ENCODE peak calls at places on chromosomes 2 and 18, in nine cellular contexts. I, Z, W, T, B, M, Y, N and H are unnamed samples.

GRCh38 chr2:28610583-28611201 is 114.8 kb downstream of the PLB1 start:
- DNase-seq in I (no peak), Z (peak; percentile 76), W (no peak), T (peak; percentile 92), B (no peak), M (peak; percentile 86), Y (no peak), N (no peak), H (peak; percentile 99)

GRCh38 chr2:165193178-165193777 is 10.6 kb downstream of the SCN3A start:
- DNase-seq in I (no peak), Z (no peak), W (no peak), T (no peak), B (peak; percentile 63), M (no peak), Y (peak; percentile 70), N (no peak), H (no peak)

GRCh38 chr2:191976436-191976835 is 129.5 kb upstream of the CAVIN2 start:
- DNase-seq in I (no peak), Z (no peak), W (no peak), T (peak; percentile 51), B (no peak), M (no peak), Y (no peak), N (no peak), H (no peak)

GRCh38 chr2:123971564-123972318 is 53.3 kb upstream of the CNTNAP5 start:
- DNase-seq in I (no peak), Z (no peak), W (no peak), T (no peak), B (peak; percentile 12), M (no peak), Y (no peak), N (no peak), H (no peak)

GRCh38 chr2:174623106-174623680 is 25.6 kb upstream of the WIPF1 start:
- DNase-seq in I (no peak), Z (no peak), W (no peak), T (no peak), B (no peak), M (no peak), Y (no peak), N (no peak), H (no peak)

GRCh38 chr2:210477496-210477895 is 937 bp upstream of the LANCL1 start:
- DNase-seq in I (peak; percentile 53), Z (peak; percentile 8), W (peak; percentile 71), T (peak; percentile 65), B (peak; percentile 38), M (peak; percentile 66), Y (no peak), N (peak; percentile 14), H (peak; percentile 65)

GRCh38 chr2:187580462-187581124 is 26.4 kb upstream of the TFPI start:
- DNase-seq in I (peak; percentile 61), Z (peak; percentile 72), W (peak; percentile 80), T (peak; percentile 85), B (peak; percentile 66), M (peak; percentile 69), Y (peak; percentile 18), N (peak; percentile 30), H (peak; percentile 86)

GRCh38 chr18:54117853-54118773 is 106.4 kb downstream of the MBD2 start:
- DNase-seq in I (peak; percentile 5), Z (no peak), W (peak; percentile 48), T (no peak), B (no peak), M (no peak), Y (no peak), N (no peak), H (no peak)

GRCh38 chr2:127658641-127659407 is 12.9 kb downstream of the GPR17 start:
- DNase-seq in I (no peak), Z (no peak), W (no peak), T (no peak), B (no peak), M (no peak), Y (no peak), N (no peak), H (no peak)

GRCh38 chr2:1556776-1557466 is 143.7 kb downstream of the TPO start:
- DNase-seq in I (no peak), Z (peak; percentile 82), W (no peak), T (peak; percentile 85), B (no peak), M (no peak), Y (no peak), N (no peak), H (peak; percentile 59)

GRCh38 chr2:127011796-127012195 is 95.2 kb downstream of the BIN1 start:
- DNase-seq in I (no peak), Z (no peak), W (no peak), T (no peak), B (no peak), M (no peak), Y (no peak), N (no peak), H (no peak)

GRCh38 chr2:104872866-104873688 is 19.2 kb downstream of the POU3F3 start:
- DNase-seq in I (peak; percentile 89), Z (peak; percentile 83), W (peak; percentile 90), T (peak; percentile 84), B (peak; percentile 85), M (peak; percentile 10), Y (peak; percentile 77), N (peak; percentile 81), H (peak; percentile 67)

GRCh38 chr2:132475615-132476014 is 59.0 kb downstream of the GPR39 start:
- DNase-seq in I (no peak), Z (no peak), W (no peak), T (no peak), B (peak; percentile 30), M (no peak), Y (no peak), N (no peak), H (no peak)

GRCh38 chr2:132477962-132478361 is 61.4 kb downstream of the GPR39 start:
- DNase-seq in I (no peak), Z (no peak), W (no peak), T (peak; percentile 82), B (no peak), M (no peak), Y (no peak), N (no peak), H (no peak)

GRCh38 chr2:132469095-132469494 is 52.5 kb downstream of the GPR39 start:
- DNase-seq in I (no peak), Z (no peak), W (no peak), T (no peak), B (no peak), M (no peak), Y (no peak), N (no peak), H (no peak)

GRCh38 chr2:132477436-132477835 is 60.8 kb downstream of the GPR39 start:
- DNase-seq in I (no peak), Z (no peak), W (no peak), T (peak; percentile 76), B (no peak), M (no peak), Y (no peak), N (no peak), H (no peak)

GRCh38 chr2:132473174-132473883 is 56.7 kb downstream of the GPR39 start:
- DNase-seq in I (no peak), Z (no peak), W (no peak), T (no peak), B (no peak), M (no peak), Y (no peak), N (peak; percentile 62), H (no peak)
- H2AFZ ChIP-seq in I (no peak overlapping the region), Z (no peak overlapping the region), W (no peak overlapping the region), T (no peak overlapping the region), B (no peak overlapping the region), M (no peak overlapping the region), Y (no peak overlapping the region), N (no peak overlapping the region), H (no peak overlapping the region)

GRCh38 chr2:83851066-83851465 is 608.0 kb downstream of the SUCLG1 start:
- DNase-seq in I (no peak), Z (no peak), W (no peak), T (no peak), B (no peak), M (no peak), Y (no peak), N (no peak), H (no peak)
- TF ChIP-seq EZH2phosphoT487 in I (no peak), Z (no peak), W (no peak), T (no peak), B (no peak), M (no peak), Y (no peak), N (no peak), H (no peak)

GRCh38 chr2:213451542-213452256 is 167.4 kb downstream of the SPAG16 start:
- DNase-seq in I (peak; percentile 74), Z (peak; percentile 71), W (peak; percentile 41), T (no peak), B (no peak), M (no peak), Y (no peak), N (no peak), H (no peak)
- H2AFZ ChIP-seq in I (peak overlapping the region; percentile 80), Z (peak overlapping the region; percentile 56), W (peak overlapping the region; percentile 95), T (peak overlapping the region; percentile 19), B (no peak overlapping the region), M (no peak overlapping the region), Y (no peak overlapping the region), N (no peak overlapping the region), H (no peak overlapping the region)

DNA sequence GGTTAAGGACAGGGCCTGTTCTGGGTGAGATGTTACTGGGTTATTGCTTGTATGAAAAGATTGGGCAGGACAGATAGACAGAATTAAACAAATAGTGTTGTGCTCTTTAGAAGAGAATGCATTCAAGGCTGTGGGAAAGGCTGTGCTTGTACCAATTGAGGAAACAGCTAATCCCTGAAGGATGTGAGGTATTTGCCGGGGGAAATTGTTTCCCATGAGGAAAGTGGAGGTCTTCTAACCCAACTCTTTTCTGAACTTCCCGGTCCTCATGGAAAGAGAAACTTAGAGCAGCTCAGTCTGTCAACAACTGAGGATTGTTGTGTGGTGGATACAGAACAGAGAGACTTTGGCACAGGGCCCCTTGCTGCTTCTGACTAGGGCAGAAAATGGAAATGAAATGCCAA is 9.5 kb downstream of the SLC1A4 start:
- DNase-seq in I (no peak), Z (no peak), W (no peak), T (peak; percentile 53), B (no peak), M (no peak), Y (no peak), N (no peak), H (no peak)
- TF ChIP-seq EZH2phosphoT487 in I (no peak), Z (no peak), W (no peak), T (no peak), B (no peak), M (no peak), Y (no peak), N (no peak), H (no peak)

GRCh38 chr18:33928226-33928625 is 296.5 kb downstream of the NOL4 start:
- DNase-seq in I (no peak), Z (no peak), W (no peak), T (no peak), B (no peak), M (no peak), Y (no peak), N (no peak), H (peak; percentile 1)
- H2AFZ ChIP-seq in I (no peak overlapping the region), Z (no peak overlapping the region), W (no peak overlapping the region), T (no peak overlapping the region), B (no peak overlapping the region), M (no peak overlapping the region), Y (no peak overlapping the region), N (no peak overlapping the region), H (no peak overlapping the region)

GRCh38 chr18:57447154-57447621 is 12.0 kb downstream of the ONECUT2 start:
- DNase-seq in I (peak; percentile 92), Z (peak; percentile 76), W (peak; percentile 87), T (peak; percentile 45), B (peak; percentile 65), M (no peak), Y (peak; percentile 1), N (no peak), H (no peak)
- TF ChIP-seq EZH2phosphoT487 in I (no peak), Z (no peak), W (no peak), T (no peak), B (no peak), M (no peak), Y (no peak), N (no peak), H (no peak)